ENCODE peak calls at places on chromosomes 5 and 9, in five cellular contexts. One of them, this sample, is unnamed.

GRCh38 chr5:79562351-79563246 is 48.7 kb upstream of the HOMER1 start:
- DNase-seq in heart right ventricle: no peak
- DNase-seq in thoracic aorta: no peak
- DNase-seq in lower leg skin: no peak
- DNase-seq in AG04450: no peak
- DNase-seq in this sample: no peak

GRCh38 chr5:109016300-109016699 is 268.6 kb downstream of the FER start:
- DNase-seq in AG04450: no peak
- DNase-seq in thoracic aorta: no peak
- DNase-seq in lower leg skin: no peak
- DNase-seq in heart right ventricle: no peak
- DNase-seq in this sample: no peak

GRCh38 chr5:54234304-54234938 is 76.0 kb downstream of the ARL15 start:
- DNase-seq in heart right ventricle: no peak
- DNase-seq in thoracic aorta: no peak
- DNase-seq in lower leg skin: no peak
- DNase-seq in AG04450: peak; percentile 26
- DNase-seq in this sample: no peak

GRCh38 chr9:3628239-3628638 is 102.4 kb upstream of the RFX3 start:
- DNase-seq in thoracic aorta: no peak
- DNase-seq in heart right ventricle: no peak
- DNase-seq in lower leg skin: no peak
- DNase-seq in AG04450: no peak
- DNase-seq in this sample: no peak

GRCh38 chr9:68702493-68702892 is 2.5 kb upstream of the PIP5K1B start:
- DNase-seq in heart right ventricle: no peak
- DNase-seq in AG04450: no peak
- DNase-seq in lower leg skin: no peak
- DNase-seq in thoracic aorta: no peak
- DNase-seq in this sample: no peak

GRCh38 chr5:112800901-112801300 is 60.2 kb upstream of the SRP19 start:
- DNase-seq in lower leg skin: no peak
- DNase-seq in AG04450: no peak
- DNase-seq in heart right ventricle: no peak
- DNase-seq in thoracic aorta: no peak
- DNase-seq in this sample: no peak

GRCh38 chr5:110478899-110479298 is 247.6 kb downstream of the TMEM232 start:
- DNase-seq in thoracic aorta: no peak
- DNase-seq in AG04450: peak; percentile 7
- DNase-seq in lower leg skin: no peak
- DNase-seq in heart right ventricle: no peak
- DNase-seq in this sample: peak; percentile 4

GRCh38 chr9:110217656-110218099 is 9.7 kb upstream of the C9orf152 start:
- DNase-seq in heart right ventricle: no peak
- DNase-seq in thoracic aorta: no peak
- DNase-seq in lower leg skin: no peak
- DNase-seq in AG04450: peak; percentile 8
- DNase-seq in this sample: peak; percentile 25

GRCh38 chr5:132961887-132962286 is 1.5 kb downstream of the AFF4 start:
- DNase-seq in AG04450: no peak
- DNase-seq in heart right ventricle: no peak
- DNase-seq in thoracic aorta: no peak
- DNase-seq in lower leg skin: no peak
- DNase-seq in this sample: no peak

GRCh38 chr9:37531699-37532098 is 44.5 kb downstream of the FBXO10 start:
- DNase-seq in thoracic aorta: no peak
- DNase-seq in AG04450: no peak
- DNase-seq in heart right ventricle: no peak
- DNase-seq in lower leg skin: no peak
- DNase-seq in this sample: no peak

GRCh38 chr9:2122299-2122698 is 107.2 kb downstream of the SMARCA2 start:
- DNase-seq in thoracic aorta: no peak
- DNase-seq in heart right ventricle: no peak
- DNase-seq in AG04450: no peak
- DNase-seq in lower leg skin: no peak
- DNase-seq in this sample: no peak

GRCh38 chr9:134500931-134501265 is 140.7 kb upstream of the COL5A1 start:
- DNase-seq in lower leg skin: no peak
- DNase-seq in AG04450: no peak
- DNase-seq in heart right ventricle: no peak
- DNase-seq in thoracic aorta: no peak
- DNase-seq in this sample: no peak

GRCh38 chr9:99140685-99141314 is 35.9 kb downstream of the TGFBR1 start:
- DNase-seq in heart right ventricle: no peak
- DNase-seq in lower leg skin: no peak
- DNase-seq in AG04450: peak; percentile 34
- DNase-seq in thoracic aorta: no peak
- DNase-seq in this sample: peak; percentile 24

GRCh38 chr9:135037521-135038250 is 49.8 kb upstream of the OLFM1 start:
- DNase-seq in heart right ventricle: no peak
- DNase-seq in thoracic aorta: no peak
- DNase-seq in lower leg skin: no peak
- DNase-seq in AG04450: no peak
- DNase-seq in this sample: no peak

GRCh38 chr9:13267743-13268142 is 11.7 kb downstream of the MPDZ start:
- DNase-seq in lower leg skin: no peak
- DNase-seq in AG04450: no peak
- DNase-seq in heart right ventricle: no peak
- DNase-seq in thoracic aorta: no peak
- DNase-seq in this sample: no peak

GRCh38 chr5:178651046-178651810 is 24.4 kb upstream of the CLK4 start:
- DNase-seq in AG04450: no peak
- DNase-seq in thoracic aorta: no peak
- DNase-seq in heart right ventricle: no peak
- DNase-seq in lower leg skin: no peak
- DNase-seq in this sample: no peak

GRCh38 chr9:87071473-87071872 is 124.2 kb upstream of the GAS1 start:
- DNase-seq in AG04450: no peak
- DNase-seq in heart right ventricle: no peak
- DNase-seq in thoracic aorta: no peak
- DNase-seq in lower leg skin: no peak
- DNase-seq in this sample: no peak

GRCh38 chr9:86700601-86701000 is 246.7 kb downstream of the GAS1 start:
- DNase-seq in AG04450: no peak
- DNase-seq in heart right ventricle: peak; percentile 64
- DNase-seq in lower leg skin: no peak
- DNase-seq in thoracic aorta: no peak
- DNase-seq in this sample: no peak

GRCh38 chr5:39411985-39412384 is 12.8 kb downstream of the DAB2 start:
- DNase-seq in lower leg skin: no peak
- DNase-seq in AG04450: no peak
- DNase-seq in thoracic aorta: no peak
- DNase-seq in heart right ventricle: no peak
- DNase-seq in this sample: no peak

GRCh38 chr9:98943682-98944129 is at the start of gene COL15A1:
- DNase-seq in AG04450: no peak
- DNase-seq in thoracic aorta: no peak
- DNase-seq in heart right ventricle: peak; percentile 40
- DNase-seq in lower leg skin: no peak
- DNase-seq in this sample: no peak

GRCh38 chr9:124047106-124047716 is 35.6 kb downstream of the LHX2 start:
- DNase-seq in AG04450: no peak
- DNase-seq in heart right ventricle: no peak
- DNase-seq in thoracic aorta: no peak
- DNase-seq in lower leg skin: no peak
- DNase-seq in this sample: no peak

GRCh38 chr9:124045076-124045829 is 33.7 kb downstream of the LHX2 start:
- DNase-seq in thoracic aorta: no peak
- DNase-seq in lower leg skin: peak; percentile 33
- DNase-seq in heart right ventricle: peak; percentile 66
- DNase-seq in AG04450: no peak
- DNase-seq in this sample: no peak

GRCh38 chr9:124045830-124046177 is 34.2 kb downstream of the LHX2 start:
- DNase-seq in lower leg skin: no peak
- DNase-seq in thoracic aorta: no peak
- DNase-seq in AG04450: no peak
- DNase-seq in heart right ventricle: no peak
- DNase-seq in this sample: no peak

GRCh38 chr9:124044448-124044847 is 32.9 kb downstream of the LHX2 start:
- DNase-seq in AG04450: no peak
- DNase-seq in thoracic aorta: no peak
- DNase-seq in lower leg skin: no peak
- DNase-seq in heart right ventricle: no peak
- DNase-seq in this sample: no peak

DNA sequence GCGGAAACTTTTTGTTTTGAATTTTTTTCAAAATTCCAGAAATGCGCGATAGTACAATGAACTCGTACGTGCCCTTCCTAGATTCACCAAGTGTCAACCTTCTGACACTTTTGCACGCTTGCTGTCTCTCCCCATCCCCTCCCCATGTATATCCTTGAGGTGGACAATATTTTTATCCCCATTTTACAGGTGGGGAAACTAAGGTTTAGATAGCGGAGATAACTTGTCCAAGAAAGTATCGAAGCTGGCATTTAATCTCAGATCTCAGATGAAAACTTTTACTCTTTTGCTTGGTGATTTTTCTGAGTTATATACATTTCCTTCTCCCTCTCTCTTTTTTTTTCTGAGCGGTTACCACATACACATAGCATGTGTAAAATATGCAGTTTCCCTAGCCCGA is 34.6 kb downstream of the LHX2 start:
- DNase-seq in lower leg skin: no peak
- DNase-seq in heart right ventricle: no peak
- DNase-seq in AG04450: no peak
- DNase-seq in thoracic aorta: no peak
- DNase-seq in this sample: no peak
- H3K4me3 ChIP-seq in lower leg skin: no peak overlapping the region
- H3K4me3 ChIP-seq in heart right ventricle: no peak overlapping the region
- H3K4me3 ChIP-seq in AG04450: no peak overlapping the region
- H3K4me3 ChIP-seq in thoracic aorta: no peak overlapping the region
- H3K4me3 ChIP-seq in this sample: no peak overlapping the region

DNA sequence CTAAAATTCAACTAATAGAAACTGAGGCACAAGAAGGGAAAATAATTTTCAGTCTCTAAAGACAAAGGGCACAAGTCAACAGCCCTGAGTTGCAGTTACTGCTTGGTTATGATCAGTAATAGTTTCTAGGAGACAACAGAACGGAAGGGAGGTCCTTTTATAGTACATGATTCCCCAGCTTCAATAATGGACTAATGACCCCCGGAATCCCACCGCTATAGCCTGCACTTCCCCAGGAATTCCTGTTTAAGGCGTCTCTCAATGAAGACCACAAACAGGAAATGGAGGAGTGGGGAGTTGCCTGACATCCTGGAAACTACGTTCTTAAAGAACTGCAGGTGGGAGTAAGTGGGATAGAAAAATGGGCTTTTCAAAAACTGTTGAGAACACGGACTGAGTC is 60.6 kb downstream of the DIAPH1 start:
- DNase-seq in AG04450: no peak
- DNase-seq in lower leg skin: no peak
- DNase-seq in heart right ventricle: no peak
- DNase-seq in thoracic aorta: no peak
- DNase-seq in this sample: no peak
- TF ChIP-seq CTCF in AG04450: no peak
- TF ChIP-seq CTCF in lower leg skin: no peak
- TF ChIP-seq CTCF in heart right ventricle: peak; percentile 3
- TF ChIP-seq CTCF in thoracic aorta: no peak
- TF ChIP-seq CTCF in this sample: no peak

DNA sequence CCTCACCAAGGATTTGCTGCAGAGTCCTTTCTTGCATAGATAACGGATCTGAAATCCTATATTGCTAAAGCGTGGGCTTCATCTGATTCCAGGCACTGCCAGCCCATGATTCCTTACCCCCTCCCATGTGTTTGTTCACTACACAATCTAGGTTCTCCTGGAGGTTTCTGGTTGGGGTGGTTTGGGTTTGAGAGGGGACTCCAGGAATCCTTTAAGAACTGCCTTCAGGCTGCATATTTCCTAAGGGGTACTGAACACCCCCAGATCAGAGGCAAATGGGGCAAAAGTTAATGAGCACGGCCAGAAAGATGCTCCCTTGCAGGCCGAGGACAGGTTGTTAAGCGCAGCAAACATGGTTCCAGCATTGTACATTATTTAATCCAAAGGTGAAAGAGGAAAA is 9.8 kb downstream of the NR2F1 start:
- DNase-seq in heart right ventricle: no peak
- DNase-seq in lower leg skin: no peak
- DNase-seq in thoracic aorta: no peak
- DNase-seq in AG04450: no peak
- DNase-seq in this sample: no peak
- H3K4me3 ChIP-seq in heart right ventricle: no peak overlapping the region
- H3K4me3 ChIP-seq in lower leg skin: no peak overlapping the region
- H3K4me3 ChIP-seq in thoracic aorta: no peak overlapping the region
- H3K4me3 ChIP-seq in AG04450: peak overlapping the region; percentile 4
- H3K4me3 ChIP-seq in this sample: no peak overlapping the region

DNA sequence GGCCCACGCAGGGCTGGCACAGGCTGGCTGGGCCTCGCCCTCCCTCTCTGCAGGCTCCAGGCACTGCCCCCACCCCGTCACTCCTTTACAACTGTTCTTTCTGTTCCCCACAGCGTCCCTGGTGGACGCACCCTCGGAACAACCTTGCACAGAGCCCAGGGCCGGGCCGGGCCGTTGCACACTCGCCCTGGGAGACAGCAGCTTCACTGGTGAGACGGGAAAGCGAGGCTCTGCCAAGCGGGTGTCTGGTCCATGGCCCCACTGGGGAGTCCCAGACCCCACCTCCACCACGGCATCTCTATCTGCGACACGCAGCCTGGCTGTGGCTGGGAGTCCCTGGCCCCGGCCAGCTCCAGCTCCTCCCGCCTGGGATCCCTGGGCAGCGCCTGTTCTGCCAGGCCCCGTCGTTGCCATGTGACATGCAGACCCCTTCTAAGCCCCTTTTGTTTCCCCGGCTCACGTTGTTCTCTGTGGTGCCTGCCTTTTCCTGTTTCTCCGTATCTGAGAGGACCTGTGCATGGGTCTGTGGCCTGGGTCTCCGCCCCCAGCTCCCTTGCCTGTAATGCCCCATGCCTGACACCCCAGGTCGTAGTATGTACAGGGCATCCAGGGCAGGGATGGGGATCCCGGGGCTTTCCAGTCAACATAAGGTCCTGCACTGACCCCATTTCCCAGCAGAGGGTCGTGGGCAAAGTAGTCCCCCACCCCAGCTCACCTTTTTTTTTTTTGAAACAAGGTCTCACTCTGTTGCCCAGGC is 18.6 kb upstream of the QSOX2 start:
- DNase-seq in thoracic aorta: no peak
- DNase-seq in AG04450: no peak
- DNase-seq in heart right ventricle: no peak
- DNase-seq in lower leg skin: no peak
- DNase-seq in this sample: no peak
- TF ChIP-seq CTCF in thoracic aorta: no peak
- TF ChIP-seq CTCF in AG04450: no peak
- TF ChIP-seq CTCF in heart right ventricle: no peak
- TF ChIP-seq CTCF in lower leg skin: no peak
- TF ChIP-seq CTCF in this sample: no peak